ENCODE peak calls at places on chromosomes 6 and 20, in nine cellular contexts. U, N, X, C, R, Y, J, Q and B are unnamed samples. For H3K4me1, the result is how much of the 10 kb centered on the place peaks cover.

GRCh38 chr20:51388227-51388626 is 154.3 kb downstream of the NFATC2 start:
- DNase-seq in U (no peak), N (no peak), X (no peak), C (no peak), R (no peak), Y (no peak), J (no peak), Q (no peak), B (no peak)

GRCh38 chr6:30626484-30627366 is at the start of gene ATAT1:
- DNase-seq in U (peak), N (peak), X (peak), C (peak), R (peak), Y (peak), J (peak), Q (peak), B (peak)

GRCh38 chr6:89951574-89952360 is 57.5 kb downstream of the GJA10 start:
- DNase-seq in U (no peak), N (peak), X (no peak), C (no peak), R (no peak), Y (peak), J (peak), Q (no peak), B (no peak)

GRCh38 chr6:17987576-17988421 is at the start of gene KIF13A:
- DNase-seq in U (peak), N (peak), X (peak), C (peak), R (peak), Y (peak), J (peak), Q (peak), B (peak)

GRCh38 chr6:155219858-155220301 is 43.9 kb upstream of the CLDN20 start:
- DNase-seq in U (peak), N (no peak), X (no peak), C (no peak), R (no peak), Y (no peak), J (no peak), Q (no peak), B (no peak)

GRCh38 chr20:62824476-62825287 is 7.8 kb downstream of the COL9A3 start:
- DNase-seq in U (peak), N (peak), X (peak), C (no peak), R (peak), Y (peak), J (peak), Q (peak), B (no peak)

GRCh38 chr6:24568687-24569086 is 73.9 kb downstream of the ALDH5A1 start:
- DNase-seq in U (no peak), N (no peak), X (no peak), C (no peak), R (no peak), Y (no peak), J (no peak), Q (no peak), B (no peak)

GRCh38 chr20:61760321-61761112 is 305.2 kb downstream of the TAF4 start:
- DNase-seq in U (no peak), N (no peak), X (no peak), C (peak), R (no peak), Y (no peak), J (peak), Q (no peak), B (peak)

GRCh38 chr6:155187096-155187495 is 76.7 kb upstream of the CLDN20 start:
- DNase-seq in U (no peak), N (no peak), X (no peak), C (no peak), R (no peak), Y (no peak), J (no peak), Q (no peak), B (no peak)

GRCh38 chr6:72371473-72371872 is 250.4 kb upstream of the KCNQ5 start:
- DNase-seq in U (no peak), N (no peak), X (no peak), C (no peak), R (no peak), Y (no peak), J (no peak), Q (no peak), B (no peak)

DNA sequence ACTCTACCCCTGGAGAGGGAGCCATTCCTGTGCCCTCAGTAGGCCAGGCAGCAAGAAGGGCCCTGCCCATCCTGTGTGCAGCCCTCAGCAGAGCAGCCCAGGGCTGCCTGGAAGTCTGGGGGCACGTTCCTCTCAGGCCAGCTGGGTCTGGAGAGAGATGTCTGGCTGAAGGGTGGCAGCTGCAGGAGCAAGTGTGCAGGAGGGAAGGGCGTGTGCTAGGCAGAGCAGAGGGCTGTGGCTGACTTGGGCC is 62.7 kb downstream of the NOL4L start:
- DNase-seq in U (no peak), N (no peak), X (no peak), C (peak), R (no peak), Y (no peak), J (peak), Q (no peak), B (peak)
- H3K4me1 ChIP-seq in U (under half), N (under half), X (under half), C (under half), R (under half), Y (under half), J (under half), Q (under half), B (under half)

GRCh38 chr20:44475694-44476560 is at the start of gene TTPAL:
- DNase-seq in U (peak), N (peak), X (peak), C (peak), R (peak), Y (peak), J (peak), Q (peak), B (peak)
- TF ChIP-seq CTCF in U (no peak), N (no peak), X (no peak), C (peak), R (peak), Y (no peak), J (peak), Q (peak), B (peak)

DNA sequence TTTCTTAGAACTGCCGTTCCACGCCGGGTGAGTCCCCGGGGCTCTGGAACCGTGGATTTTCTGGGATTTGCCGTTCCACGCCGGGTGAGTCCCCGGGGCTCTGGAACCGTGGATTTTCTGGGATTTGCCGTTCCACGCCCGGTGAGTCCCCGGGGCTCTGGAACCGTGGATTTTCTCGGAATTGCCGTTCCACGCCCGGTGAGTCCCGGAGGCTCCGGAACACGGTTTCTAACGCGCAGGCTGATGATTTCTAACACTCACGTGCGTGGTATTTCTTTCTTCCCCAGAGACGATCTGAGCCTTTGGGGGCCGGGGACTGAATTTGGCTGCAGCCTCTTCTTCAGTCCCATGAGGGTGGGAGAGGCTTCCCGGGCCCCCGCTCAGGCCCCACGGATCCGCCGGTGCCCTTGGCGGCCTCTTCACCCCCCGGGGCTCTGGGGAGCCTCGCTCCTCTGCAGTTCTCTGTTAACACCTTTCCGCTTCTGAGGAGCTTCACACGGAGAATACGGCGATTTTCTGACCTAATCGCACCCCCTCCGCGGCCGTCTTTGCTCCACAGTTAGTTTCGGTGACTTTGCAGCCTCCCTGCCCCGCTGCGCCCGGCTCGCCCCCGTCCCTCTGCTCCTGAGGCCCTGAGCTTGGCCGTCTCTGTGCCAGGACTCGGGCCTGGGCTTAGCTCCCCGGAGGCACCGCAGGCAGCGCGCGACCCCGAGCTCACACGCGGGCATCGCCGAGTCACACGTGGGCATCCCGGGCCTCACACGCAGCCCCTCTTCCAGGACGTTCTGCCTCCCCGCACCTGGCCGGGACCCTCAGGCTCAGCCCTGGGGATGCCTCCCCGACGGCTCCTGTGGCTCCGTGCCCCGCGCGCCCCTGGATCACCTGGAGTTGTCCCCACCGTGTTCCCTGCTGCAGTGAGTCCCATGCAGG is 7.2 kb upstream of the KIF25 start:
- DNase-seq in U (no peak), N (no peak), X (no peak), C (no peak), R (no peak), Y (peak), J (no peak), Q (no peak), B (no peak)
- H3K4me1 ChIP-seq in U (under half), N (under half), X (under half), C (under half), R (under half), Y (under half), J (under half), Q (under half), B (under half)

GRCh38 chr20:43392561-43392960 is 65.1 kb upstream of the SRSF6 start:
- DNase-seq in U (no peak), N (no peak), X (no peak), C (no peak), R (no peak), Y (no peak), J (no peak), Q (no peak), B (no peak)

GRCh38 chr20:43388267-43389081 is 69.2 kb upstream of the SRSF6 start:
- DNase-seq in U (peak), N (no peak), X (no peak), C (no peak), R (no peak), Y (no peak), J (no peak), Q (peak), B (peak)

GRCh38 chr20:43387737-43388136 is 70.0 kb upstream of the SRSF6 start:
- DNase-seq in U (no peak), N (no peak), X (no peak), C (no peak), R (no peak), Y (no peak), J (no peak), Q (no peak), B (no peak)

GRCh38 chr20:43389231-43389630 is 68.5 kb upstream of the SRSF6 start:
- DNase-seq in U (no peak), N (no peak), X (no peak), C (no peak), R (no peak), Y (no peak), J (no peak), Q (peak), B (peak)

GRCh38 chr20:43389839-43390626 is 67.7 kb upstream of the SRSF6 start:
- DNase-seq in U (no peak), N (no peak), X (no peak), C (no peak), R (peak), Y (peak), J (peak), Q (no peak), B (no peak)
- TF ChIP-seq CTCF in U (no peak), N (no peak), X (no peak), C (no peak), R (peak), Y (peak), J (peak), Q (peak), B (peak)

GRCh38 chr6:170085475-170086401 is 205.1 kb downstream of the DLL1 start:
- DNase-seq in U (no peak), N (no peak), X (no peak), C (peak), R (no peak), Y (no peak), J (peak), Q (peak), B (peak)

GRCh38 chr6:170084166-170084730 is 206.6 kb downstream of the DLL1 start:
- DNase-seq in U (no peak), N (no peak), X (no peak), C (no peak), R (no peak), Y (no peak), J (no peak), Q (peak), B (peak)

GRCh38 chr6:170088349-170088951 is 202.4 kb downstream of the DLL1 start:
- DNase-seq in U (no peak), N (no peak), X (no peak), C (peak), R (no peak), Y (no peak), J (peak), Q (peak), B (peak)

GRCh38 chr6:170087946-170088348 is 202.9 kb downstream of the DLL1 start:
- DNase-seq in U (no peak), N (no peak), X (no peak), C (peak), R (no peak), Y (no peak), J (no peak), Q (peak), B (peak)

GRCh38 chr6:170086639-170087420 is 204.0 kb downstream of the DLL1 start:
- DNase-seq in U (no peak), N (no peak), X (no peak), C (peak), R (no peak), Y (no peak), J (peak), Q (peak), B (peak)
- H3K4me1 ChIP-seq in U (under half), N (under half), X (under half), C (under half), R (under half), Y (under half), J (under half), Q (under half), B (under half)

GRCh38 chr20:5397418-5397817 is 80.7 kb upstream of the PROKR2 start:
- DNase-seq in U (no peak), N (no peak), X (no peak), C (no peak), R (no peak), Y (no peak), J (no peak), Q (no peak), B (no peak)

GRCh38 chr20:5390719-5391118 is 74.0 kb upstream of the PROKR2 start:
- DNase-seq in U (no peak), N (no peak), X (no peak), C (no peak), R (no peak), Y (no peak), J (no peak), Q (no peak), B (no peak)

GRCh38 chr20:5395932-5396727 is 79.4 kb upstream of the PROKR2 start:
- DNase-seq in U (no peak), N (no peak), X (no peak), C (no peak), R (no peak), Y (no peak), J (no peak), Q (no peak), B (no peak)

GRCh38 chr20:5393218-5393870 is 76.6 kb upstream of the PROKR2 start:
- DNase-seq in U (no peak), N (no peak), X (no peak), C (no peak), R (no peak), Y (peak), J (no peak), Q (no peak), B (no peak)
- TF ChIP-seq CTCF in U (no peak), N (no peak), X (no peak), C (no peak), R (no peak), Y (no peak), J (no peak), Q (no peak), B (no peak)